ENCODE peak calls at places on chromosome 22, in ten cellular contexts. One of them, this sample, is unnamed.

GRCh38 chr22:32204856-32205722 is at the start of gene RFPL2:
- DNase-seq in choroid plexus epithelial cell: peak
- DNase-seq in NCI-H1694: peak
- DNase-seq in substantia nigra: peak
- DNase-seq in upper lobe of right lung: peak
- DNase-seq in neural crest cell: peak
- DNase-seq in activated CD4-positive, alpha-beta T cell treated with anti-CD3 and anti-CD28 coated beads for 48 hours: peak
- DNase-seq in ascending aorta: no peak
- DNase-seq in lower leg skin: no peak
- DNase-seq in midbrain: peak
- DNase-seq in this sample: peak

GRCh38 chr22:27651486-27651885 is 150.1 kb downstream of the MN1 start:
- DNase-seq in NCI-H1694: no peak
- DNase-seq in choroid plexus epithelial cell: no peak
- DNase-seq in ascending aorta: no peak
- DNase-seq in midbrain: no peak
- DNase-seq in lower leg skin: no peak
- DNase-seq in upper lobe of right lung: no peak
- DNase-seq in neural crest cell: no peak
- DNase-seq in substantia nigra: no peak
- DNase-seq in activated CD4-positive, alpha-beta T cell treated with anti-CD3 and anti-CD28 coated beads for 48 hours: no peak
- DNase-seq in this sample: no peak

GRCh38 chr22:17117400-17117799 is 3.8 kb downstream of the TMEM121B start:
- DNase-seq in ascending aorta: no peak
- DNase-seq in midbrain: no peak
- DNase-seq in lower leg skin: no peak
- DNase-seq in substantia nigra: no peak
- DNase-seq in NCI-H1694: no peak
- DNase-seq in activated CD4-positive, alpha-beta T cell treated with anti-CD3 and anti-CD28 coated beads for 48 hours: no peak
- DNase-seq in choroid plexus epithelial cell: no peak
- DNase-seq in upper lobe of right lung: no peak
- DNase-seq in neural crest cell: no peak
- DNase-seq in this sample: no peak

GRCh38 chr22:25051983-25052710 is 99.6 kb downstream of the KIAA1671 start:
- DNase-seq in neural crest cell: no peak
- DNase-seq in choroid plexus epithelial cell: no peak
- DNase-seq in ascending aorta: no peak
- DNase-seq in midbrain: no peak
- DNase-seq in lower leg skin: no peak
- DNase-seq in NCI-H1694: no peak
- DNase-seq in activated CD4-positive, alpha-beta T cell treated with anti-CD3 and anti-CD28 coated beads for 48 hours: no peak
- DNase-seq in upper lobe of right lung: no peak
- DNase-seq in substantia nigra: no peak
- DNase-seq in this sample: no peak

GRCh38 chr22:29078036-29078868 is 5.4 kb downstream of the KREMEN1 start:
- DNase-seq in substantia nigra: no peak
- DNase-seq in activated CD4-positive, alpha-beta T cell treated with anti-CD3 and anti-CD28 coated beads for 48 hours: no peak
- DNase-seq in upper lobe of right lung: no peak
- DNase-seq in ascending aorta: no peak
- DNase-seq in choroid plexus epithelial cell: no peak
- DNase-seq in neural crest cell: no peak
- DNase-seq in NCI-H1694: no peak
- DNase-seq in midbrain: no peak
- DNase-seq in lower leg skin: no peak
- DNase-seq in this sample: no peak

GRCh38 chr22:31490496-31490925 is 869 bp upstream of the EIF4ENIF1 start:
- DNase-seq in neural crest cell: peak
- DNase-seq in substantia nigra: peak
- DNase-seq in activated CD4-positive, alpha-beta T cell treated with anti-CD3 and anti-CD28 coated beads for 48 hours: peak
- DNase-seq in upper lobe of right lung: peak
- DNase-seq in midbrain: peak
- DNase-seq in choroid plexus epithelial cell: peak
- DNase-seq in ascending aorta: peak
- DNase-seq in NCI-H1694: no peak
- DNase-seq in lower leg skin: peak
- DNase-seq in this sample: peak

GRCh38 chr22:39942433-39943213 is 17.6 kb upstream of the TMA7B start:
- DNase-seq in neural crest cell: no peak
- DNase-seq in upper lobe of right lung: no peak
- DNase-seq in activated CD4-positive, alpha-beta T cell treated with anti-CD3 and anti-CD28 coated beads for 48 hours: no peak
- DNase-seq in choroid plexus epithelial cell: no peak
- DNase-seq in midbrain: no peak
- DNase-seq in lower leg skin: no peak
- DNase-seq in substantia nigra: no peak
- DNase-seq in NCI-H1694: no peak
- DNase-seq in ascending aorta: no peak
- DNase-seq in this sample: no peak

GRCh38 chr22:29290061-29290460 is 16.4 kb upstream of the GAS2L1 start:
- DNase-seq in activated CD4-positive, alpha-beta T cell treated with anti-CD3 and anti-CD28 coated beads for 48 hours: no peak
- DNase-seq in NCI-H1694: no peak
- DNase-seq in midbrain: no peak
- DNase-seq in ascending aorta: no peak
- DNase-seq in substantia nigra: no peak
- DNase-seq in choroid plexus epithelial cell: no peak
- DNase-seq in upper lobe of right lung: no peak
- DNase-seq in neural crest cell: no peak
- DNase-seq in lower leg skin: no peak
- DNase-seq in this sample: no peak

GRCh38 chr22:20567371-20567847 is 60.0 kb downstream of the MED15 start:
- DNase-seq in ascending aorta: no peak
- DNase-seq in NCI-H1694: no peak
- DNase-seq in activated CD4-positive, alpha-beta T cell treated with anti-CD3 and anti-CD28 coated beads for 48 hours: peak
- DNase-seq in choroid plexus epithelial cell: no peak
- DNase-seq in substantia nigra: no peak
- DNase-seq in upper lobe of right lung: no peak
- DNase-seq in neural crest cell: no peak
- DNase-seq in midbrain: no peak
- DNase-seq in lower leg skin: no peak
- DNase-seq in this sample: no peak

GRCh38 chr22:22928666-22929380 is 41.2 kb downstream of the IGLL5 start:
- DNase-seq in substantia nigra: no peak
- DNase-seq in upper lobe of right lung: no peak
- DNase-seq in lower leg skin: no peak
- DNase-seq in midbrain: no peak
- DNase-seq in activated CD4-positive, alpha-beta T cell treated with anti-CD3 and anti-CD28 coated beads for 48 hours: peak
- DNase-seq in choroid plexus epithelial cell: peak
- DNase-seq in neural crest cell: no peak
- DNase-seq in ascending aorta: no peak
- DNase-seq in NCI-H1694: no peak
- DNase-seq in this sample: no peak

GRCh38 chr22:28560005-28560742 is 119.5 kb downstream of the TTC28 start:
- DNase-seq in lower leg skin: no peak
- DNase-seq in activated CD4-positive, alpha-beta T cell treated with anti-CD3 and anti-CD28 coated beads for 48 hours: no peak
- DNase-seq in substantia nigra: no peak
- DNase-seq in choroid plexus epithelial cell: peak
- DNase-seq in midbrain: no peak
- DNase-seq in upper lobe of right lung: no peak
- DNase-seq in ascending aorta: no peak
- DNase-seq in NCI-H1694: no peak
- DNase-seq in neural crest cell: no peak
- DNase-seq in this sample: no peak

GRCh38 chr22:34587357-34588356 is 478.3 kb upstream of the ISX start:
- DNase-seq in upper lobe of right lung: no peak
- DNase-seq in midbrain: no peak
- DNase-seq in ascending aorta: no peak
- DNase-seq in choroid plexus epithelial cell: no peak
- DNase-seq in neural crest cell: no peak
- DNase-seq in activated CD4-positive, alpha-beta T cell treated with anti-CD3 and anti-CD28 coated beads for 48 hours: no peak
- DNase-seq in substantia nigra: no peak
- DNase-seq in lower leg skin: no peak
- DNase-seq in NCI-H1694: no peak
- DNase-seq in this sample: no peak

This sample was measured in anterior cingulate cortex.